ENCODE peak calls at places on chromosome 2, in nine cellular contexts. One of them, this sample, is unnamed.

GRCh38 chr2:4047961-4048891 is 344.9 kb downstream of the DCDC2C start:
- DNase-seq in NCI-H748 treated with DMSO at 0.1 percent for 48 hours: no peak
- DNase-seq in M059J: no peak
- DNase-seq in right atrium auricular region: no peak
- DNase-seq in stomach: no peak
- DNase-seq in nephron progenitor cell: no peak
- DNase-seq in central memory CD4-positive, alpha-beta T cell: no peak
- DNase-seq in iPS-NIHi11: no peak
- DNase-seq in ACHN: no peak
- DNase-seq in this sample: no peak

GRCh38 chr2:162118166-162119031 is 33.6 kb downstream of the GCG start:
- DNase-seq in NCI-H748 treated with DMSO at 0.1 percent for 48 hours: no peak
- DNase-seq in M059J: peak; percentile 93
- DNase-seq in right atrium auricular region: no peak
- DNase-seq in stomach: no peak
- DNase-seq in nephron progenitor cell: no peak
- DNase-seq in central memory CD4-positive, alpha-beta T cell: no peak
- DNase-seq in iPS-NIHi11: no peak
- DNase-seq in ACHN: no peak
- DNase-seq in this sample: no peak

GRCh38 chr2:120472891-120473309 is 127.0 kb downstream of the INHBB start:
- DNase-seq in NCI-H748 treated with DMSO at 0.1 percent for 48 hours: no peak
- DNase-seq in M059J: no peak
- DNase-seq in right atrium auricular region: no peak
- DNase-seq in stomach: no peak
- DNase-seq in nephron progenitor cell: no peak
- DNase-seq in central memory CD4-positive, alpha-beta T cell: no peak
- DNase-seq in iPS-NIHi11: no peak
- DNase-seq in ACHN: no peak
- DNase-seq in this sample: no peak

GRCh38 chr2:236754234-236754924 is 184.8 kb downstream of the ACKR3 start:
- DNase-seq in NCI-H748 treated with DMSO at 0.1 percent for 48 hours: no peak
- DNase-seq in M059J: no peak
- DNase-seq in right atrium auricular region: no peak
- DNase-seq in stomach: no peak
- DNase-seq in nephron progenitor cell: peak; percentile 32
- DNase-seq in central memory CD4-positive, alpha-beta T cell: no peak
- DNase-seq in iPS-NIHi11: no peak
- DNase-seq in ACHN: no peak
- DNase-seq in this sample: no peak

GRCh38 chr2:230910546-230911135 is 14.4 kb downstream of the GPR55 start:
- DNase-seq in NCI-H748 treated with DMSO at 0.1 percent for 48 hours: no peak
- DNase-seq in M059J: no peak
- DNase-seq in right atrium auricular region: no peak
- DNase-seq in stomach: no peak
- DNase-seq in nephron progenitor cell: no peak
- DNase-seq in central memory CD4-positive, alpha-beta T cell: no peak
- DNase-seq in iPS-NIHi11: no peak
- DNase-seq in ACHN: no peak
- DNase-seq in this sample: no peak

GRCh38 chr2:160368988-160369935 is 124.3 kb downstream of the RBMS1 start:
- DNase-seq in NCI-H748 treated with DMSO at 0.1 percent for 48 hours: no peak
- DNase-seq in M059J: peak; percentile 61
- DNase-seq in right atrium auricular region: no peak
- DNase-seq in stomach: no peak
- DNase-seq in nephron progenitor cell: no peak
- DNase-seq in central memory CD4-positive, alpha-beta T cell: no peak
- DNase-seq in iPS-NIHi11: no peak
- DNase-seq in ACHN: peak; percentile 43
- DNase-seq in this sample: no peak

GRCh38 chr2:204046145-204046544 is 109.6 kb downstream of the ICOS start:
- DNase-seq in NCI-H748 treated with DMSO at 0.1 percent for 48 hours: no peak
- DNase-seq in M059J: no peak
- DNase-seq in right atrium auricular region: no peak
- DNase-seq in stomach: no peak
- DNase-seq in nephron progenitor cell: no peak
- DNase-seq in central memory CD4-positive, alpha-beta T cell: no peak
- DNase-seq in iPS-NIHi11: no peak
- DNase-seq in ACHN: no peak
- DNase-seq in this sample: no peak

GRCh38 chr2:38184964-38185603 is 109.1 kb upstream of the CYP1B1 start:
- DNase-seq in NCI-H748 treated with DMSO at 0.1 percent for 48 hours: no peak
- DNase-seq in M059J: peak; percentile 67
- DNase-seq in right atrium auricular region: no peak
- DNase-seq in stomach: no peak
- DNase-seq in nephron progenitor cell: no peak
- DNase-seq in central memory CD4-positive, alpha-beta T cell: no peak
- DNase-seq in iPS-NIHi11: no peak
- DNase-seq in ACHN: no peak
- DNase-seq in this sample: no peak

GRCh38 chr2:206368484-206368883 is 74.8 kb upstream of the ADAM23 start:
- DNase-seq in NCI-H748 treated with DMSO at 0.1 percent for 48 hours: no peak
- DNase-seq in M059J: no peak
- DNase-seq in right atrium auricular region: no peak
- DNase-seq in stomach: no peak
- DNase-seq in nephron progenitor cell: no peak
- DNase-seq in central memory CD4-positive, alpha-beta T cell: no peak
- DNase-seq in iPS-NIHi11: no peak
- DNase-seq in ACHN: no peak
- DNase-seq in this sample: no peak

GRCh38 chr2:224075588-224075987 is 36.5 kb upstream of the SERPINE2 start:
- DNase-seq in NCI-H748 treated with DMSO at 0.1 percent for 48 hours: no peak
- DNase-seq in M059J: no peak
- DNase-seq in right atrium auricular region: no peak
- DNase-seq in stomach: no peak
- DNase-seq in nephron progenitor cell: no peak
- DNase-seq in central memory CD4-positive, alpha-beta T cell: no peak
- DNase-seq in iPS-NIHi11: no peak
- DNase-seq in ACHN: no peak
- DNase-seq in this sample: no peak

GRCh38 chr2:170013802-170014551 is 164.0 kb upstream of the MYO3B start:
- DNase-seq in NCI-H748 treated with DMSO at 0.1 percent for 48 hours: no peak
- DNase-seq in M059J: no peak
- DNase-seq in right atrium auricular region: no peak
- DNase-seq in stomach: no peak
- DNase-seq in nephron progenitor cell: peak; percentile 3
- DNase-seq in central memory CD4-positive, alpha-beta T cell: no peak
- DNase-seq in iPS-NIHi11: no peak
- DNase-seq in ACHN: no peak
- DNase-seq in this sample: no peak

GRCh38 chr2:46351388-46352141 is 54.4 kb downstream of the EPAS1 start:
- DNase-seq in NCI-H748 treated with DMSO at 0.1 percent for 48 hours: no peak
- DNase-seq in M059J: no peak
- DNase-seq in right atrium auricular region: no peak
- DNase-seq in stomach: peak; percentile 49
- DNase-seq in nephron progenitor cell: no peak
- DNase-seq in central memory CD4-positive, alpha-beta T cell: peak; percentile 70
- DNase-seq in iPS-NIHi11: no peak
- DNase-seq in ACHN: no peak
- DNase-seq in this sample: peak; percentile 79

GRCh38 chr2:8260213-8260612 is 421.6 kb upstream of the ID2 start:
- DNase-seq in NCI-H748 treated with DMSO at 0.1 percent for 48 hours: no peak
- DNase-seq in M059J: no peak
- DNase-seq in right atrium auricular region: no peak
- DNase-seq in stomach: no peak
- DNase-seq in nephron progenitor cell: no peak
- DNase-seq in central memory CD4-positive, alpha-beta T cell: no peak
- DNase-seq in iPS-NIHi11: no peak
- DNase-seq in ACHN: no peak
- DNase-seq in this sample: no peak

GRCh38 chr2:47043142-47043890 is 111.8 kb downstream of the STPG4 start:
- DNase-seq in NCI-H748 treated with DMSO at 0.1 percent for 48 hours: no peak
- DNase-seq in M059J: peak; percentile 97
- DNase-seq in right atrium auricular region: peak; percentile 70
- DNase-seq in stomach: no peak
- DNase-seq in nephron progenitor cell: no peak
- DNase-seq in central memory CD4-positive, alpha-beta T cell: no peak
- DNase-seq in iPS-NIHi11: peak; percentile 72
- DNase-seq in ACHN: peak; percentile 97
- DNase-seq in this sample: no peak

GRCh38 chr2:212640428-212640827 is 101.8 kb upstream of the ERBB4 start:
- DNase-seq in NCI-H748 treated with DMSO at 0.1 percent for 48 hours: no peak
- DNase-seq in M059J: peak; percentile 16
- DNase-seq in right atrium auricular region: no peak
- DNase-seq in stomach: no peak
- DNase-seq in nephron progenitor cell: no peak
- DNase-seq in central memory CD4-positive, alpha-beta T cell: no peak
- DNase-seq in iPS-NIHi11: peak; percentile 8
- DNase-seq in ACHN: no peak
- DNase-seq in this sample: no peak

GRCh38 chr2:239225456-239225855 is 175.4 kb downstream of the HDAC4 start:
- DNase-seq in NCI-H748 treated with DMSO at 0.1 percent for 48 hours: no peak
- DNase-seq in M059J: no peak
- DNase-seq in right atrium auricular region: no peak
- DNase-seq in stomach: peak; percentile 25
- DNase-seq in nephron progenitor cell: no peak
- DNase-seq in central memory CD4-positive, alpha-beta T cell: no peak
- DNase-seq in iPS-NIHi11: no peak
- DNase-seq in ACHN: no peak
- DNase-seq in this sample: no peak

GRCh38 chr2:46951290-46952064 is 35.9 kb upstream of the MCFD2 start:
- DNase-seq in NCI-H748 treated with DMSO at 0.1 percent for 48 hours: no peak
- DNase-seq in M059J: no peak
- DNase-seq in right atrium auricular region: no peak
- DNase-seq in stomach: no peak
- DNase-seq in nephron progenitor cell: no peak
- DNase-seq in central memory CD4-positive, alpha-beta T cell: no peak
- DNase-seq in iPS-NIHi11: no peak
- DNase-seq in ACHN: no peak
- DNase-seq in this sample: no peak

GRCh38 chr2:236264256-236264655 is at the start of gene ASB18:
- DNase-seq in NCI-H748 treated with DMSO at 0.1 percent for 48 hours: no peak
- DNase-seq in M059J: no peak
- DNase-seq in right atrium auricular region: peak; percentile 58
- DNase-seq in stomach: no peak
- DNase-seq in nephron progenitor cell: no peak
- DNase-seq in central memory CD4-positive, alpha-beta T cell: no peak
- DNase-seq in iPS-NIHi11: no peak
- DNase-seq in ACHN: no peak
- DNase-seq in this sample: no peak

GRCh38 chr2:201956361-201956760 is 77.3 kb upstream of the FZD7 start:
- DNase-seq in NCI-H748 treated with DMSO at 0.1 percent for 48 hours: no peak
- DNase-seq in M059J: no peak
- DNase-seq in right atrium auricular region: no peak
- DNase-seq in stomach: no peak
- DNase-seq in nephron progenitor cell: no peak
- DNase-seq in central memory CD4-positive, alpha-beta T cell: no peak
- DNase-seq in iPS-NIHi11: no peak
- DNase-seq in ACHN: no peak
- DNase-seq in this sample: no peak

GRCh38 chr2:179020156-179020750 is 29.7 kb downstream of the CCDC141 start:
- DNase-seq in NCI-H748 treated with DMSO at 0.1 percent for 48 hours: peak; percentile 47
- DNase-seq in M059J: peak; percentile 28
- DNase-seq in right atrium auricular region: no peak
- DNase-seq in stomach: peak; percentile 29
- DNase-seq in nephron progenitor cell: peak; percentile 42
- DNase-seq in central memory CD4-positive, alpha-beta T cell: no peak
- DNase-seq in iPS-NIHi11: peak; percentile 60
- DNase-seq in ACHN: peak; percentile 57
- DNase-seq in this sample: peak; percentile 38

GRCh38 chr2:18153741-18154140 is 275.3 kb downstream of the KCNS3 start:
- DNase-seq in NCI-H748 treated with DMSO at 0.1 percent for 48 hours: no peak
- DNase-seq in M059J: no peak
- DNase-seq in right atrium auricular region: no peak
- DNase-seq in stomach: no peak
- DNase-seq in nephron progenitor cell: no peak
- DNase-seq in central memory CD4-positive, alpha-beta T cell: no peak
- DNase-seq in iPS-NIHi11: no peak
- DNase-seq in ACHN: no peak
- DNase-seq in this sample: no peak

GRCh38 chr2:226544581-226545210 is 254.9 kb downstream of the IRS1 start:
- DNase-seq in NCI-H748 treated with DMSO at 0.1 percent for 48 hours: no peak
- DNase-seq in M059J: peak; percentile 9
- DNase-seq in right atrium auricular region: no peak
- DNase-seq in stomach: no peak
- DNase-seq in nephron progenitor cell: no peak
- DNase-seq in central memory CD4-positive, alpha-beta T cell: no peak
- DNase-seq in iPS-NIHi11: no peak
- DNase-seq in ACHN: no peak
- DNase-seq in this sample: no peak

GRCh38 chr2:9403924-9404323 is 19.4 kb downstream of the ITGB1BP1 start:
- DNase-seq in NCI-H748 treated with DMSO at 0.1 percent for 48 hours: no peak
- DNase-seq in M059J: no peak
- DNase-seq in right atrium auricular region: no peak
- DNase-seq in stomach: no peak
- DNase-seq in nephron progenitor cell: no peak
- DNase-seq in central memory CD4-positive, alpha-beta T cell: no peak
- DNase-seq in iPS-NIHi11: no peak
- DNase-seq in ACHN: no peak
- DNase-seq in this sample: no peak

GRCh38 chr2:201269764-201270163 is 9.4 kb downstream of the CASP8 start:
- DNase-seq in NCI-H748 treated with DMSO at 0.1 percent for 48 hours: no peak
- DNase-seq in M059J: no peak
- DNase-seq in right atrium auricular region: no peak
- DNase-seq in stomach: no peak
- DNase-seq in nephron progenitor cell: no peak
- DNase-seq in central memory CD4-positive, alpha-beta T cell: no peak
- DNase-seq in iPS-NIHi11: no peak
- DNase-seq in ACHN: no peak
- DNase-seq in this sample: no peak

GRCh38 chr2:199814084-199814844 is 36.7 kb downstream of the FTCDNL1 start:
- DNase-seq in NCI-H748 treated with DMSO at 0.1 percent for 48 hours: no peak
- DNase-seq in M059J: peak; percentile 43
- DNase-seq in right atrium auricular region: no peak
- DNase-seq in stomach: no peak
- DNase-seq in nephron progenitor cell: no peak
- DNase-seq in central memory CD4-positive, alpha-beta T cell: no peak
- DNase-seq in iPS-NIHi11: no peak
- DNase-seq in ACHN: no peak
- DNase-seq in this sample: no peak

GRCh38 chr2:138637686-138638085 is 136.1 kb downstream of the SPOPL start:
- DNase-seq in NCI-H748 treated with DMSO at 0.1 percent for 48 hours: no peak
- DNase-seq in M059J: no peak
- DNase-seq in right atrium auricular region: no peak
- DNase-seq in stomach: no peak
- DNase-seq in nephron progenitor cell: no peak
- DNase-seq in central memory CD4-positive, alpha-beta T cell: no peak
- DNase-seq in iPS-NIHi11: no peak
- DNase-seq in ACHN: peak; percentile 17
- DNase-seq in this sample: no peak

GRCh38 chr2:132416080-132416911 is at the start of gene GPR39:
- DNase-seq in NCI-H748 treated with DMSO at 0.1 percent for 48 hours: peak; percentile 23
- DNase-seq in M059J: peak; percentile 99
- DNase-seq in right atrium auricular region: peak; percentile 67
- DNase-seq in stomach: peak; percentile 94
- DNase-seq in nephron progenitor cell: peak; percentile 81
- DNase-seq in central memory CD4-positive, alpha-beta T cell: no peak
- DNase-seq in iPS-NIHi11: peak; percentile 81
- DNase-seq in ACHN: peak; percentile 99
- DNase-seq in this sample: no peak

GRCh38 chr2:197915548-197916265 is 111.3 kb downstream of the PLCL1 start:
- DNase-seq in NCI-H748 treated with DMSO at 0.1 percent for 48 hours: no peak
- DNase-seq in M059J: no peak
- DNase-seq in right atrium auricular region: no peak
- DNase-seq in stomach: no peak
- DNase-seq in nephron progenitor cell: no peak
- DNase-seq in central memory CD4-positive, alpha-beta T cell: no peak
- DNase-seq in iPS-NIHi11: no peak
- DNase-seq in ACHN: no peak
- DNase-seq in this sample: no peak

GRCh38 chr2:169776483-169776802 is 22.2 kb upstream of the SSB start:
- DNase-seq in NCI-H748 treated with DMSO at 0.1 percent for 48 hours: no peak
- DNase-seq in M059J: peak; percentile 40
- DNase-seq in right atrium auricular region: no peak
- DNase-seq in stomach: no peak
- DNase-seq in nephron progenitor cell: no peak
- DNase-seq in central memory CD4-positive, alpha-beta T cell: no peak
- DNase-seq in iPS-NIHi11: no peak
- DNase-seq in ACHN: no peak
- DNase-seq in this sample: no peak

GRCh38 chr2:195495356-195495755 is 161.7 kb upstream of the SLC39A10 start:
- DNase-seq in NCI-H748 treated with DMSO at 0.1 percent for 48 hours: no peak
- DNase-seq in M059J: no peak
- DNase-seq in right atrium auricular region: no peak
- DNase-seq in stomach: no peak
- DNase-seq in nephron progenitor cell: no peak
- DNase-seq in central memory CD4-positive, alpha-beta T cell: no peak
- DNase-seq in iPS-NIHi11: no peak
- DNase-seq in ACHN: no peak
- DNase-seq in this sample: no peak

GRCh38 chr2:234463626-234464290 is 33.1 kb downstream of the ARL4C start:
- DNase-seq in NCI-H748 treated with DMSO at 0.1 percent for 48 hours: peak; percentile 89
- DNase-seq in M059J: peak; percentile 88
- DNase-seq in right atrium auricular region: no peak
- DNase-seq in stomach: peak; percentile 71
- DNase-seq in nephron progenitor cell: no peak
- DNase-seq in central memory CD4-positive, alpha-beta T cell: peak; percentile 89
- DNase-seq in iPS-NIHi11: no peak
- DNase-seq in ACHN: no peak
- DNase-seq in this sample: peak; percentile 87

This sample was measured in naive thymus-derived CD4-positive, alpha-beta T cell.